ENCODE peak calls at places on chromosomes 1 and 21, in six cellular contexts. J, S, H, O, U and M are unnamed samples.

GRCh38 chr1:32339363-32339978 is 3.4 kb upstream of the MARCKSL1 start:
- DNase-seq in S (no peak), H (peak; percentile 86), O (peak; percentile 92), U (no peak), J (no peak), M (peak; percentile 49)

GRCh38 chr1:117644696-117645311 is 39.0 kb downstream of the TENT5C start:
- DNase-seq in U (no peak), O (no peak), H (no peak), J (no peak), S (no peak), M (no peak)

GRCh38 chr21:14687277-14687642 is 141.1 kb upstream of the SAMSN1 start:
- DNase-seq in U (no peak), O (no peak), H (no peak), J (no peak), S (no peak), M (peak; percentile 60)

GRCh38 chr1:33302325-33302724 is 18.6 kb downstream of the A3GALT2 start:
- DNase-seq in H (no peak), U (no peak), S (no peak), O (no peak), J (no peak), M (no peak)

GRCh38 chr1:228275435-228276342 is 67.8 kb downstream of the OBSCN start:
- DNase-seq in H (peak; percentile 82), S (peak; percentile 88), J (peak; percentile 95), U (peak; percentile 91), O (peak; percentile 86), M (peak; percentile 52)

GRCh38 chr21:14056771-14057191 is 154.0 kb downstream of the LIPI start:
- DNase-seq in U (no peak), O (no peak), H (no peak), J (peak; percentile 23), S (no peak), M (no peak)

GRCh38 chr21:43278359-43278758 is 109.6 kb downstream of the CRYAA start:
- DNase-seq in H (no peak), J (no peak), O (no peak), U (no peak), S (no peak), M (no peak)

GRCh38 chr1:30919025-30919881 is 10.7 kb upstream of the SDC3 start:
- DNase-seq in J (peak; percentile 21), H (peak; percentile 81), U (peak; percentile 38), S (no peak), O (peak; percentile 76), M (no peak)

GRCh38 chr1:209787551-209787950 is 3.2 kb upstream of the C1orf74 start:
- DNase-seq in U (no peak), S (no peak), H (peak; percentile 41), J (no peak), O (no peak), M (no peak)

GRCh38 chr1:244326757-244327156 is 125.0 kb downstream of the ADSS2 start:
- DNase-seq in H (no peak), O (no peak), J (peak; percentile 13), U (no peak), S (no peak), M (no peak)

GRCh38 chr1:153534226-153534932 is 1.4 kb downstream of the S100A6 start:
- DNase-seq in S (no peak), H (peak; percentile 50), U (no peak), O (peak; percentile 46), J (no peak), M (no peak)

GRCh38 chr21:35220301-35220700 is 171.2 kb upstream of the RUNX1 start:
- DNase-seq in U (no peak), S (no peak), H (no peak), J (no peak), O (no peak), M (no peak)

GRCh38 chr1:92485374-92486250 is 1.1 kb downstream of the GFI1 start:
- DNase-seq in S (peak; percentile 40), J (peak; percentile 76), O (peak; percentile 28), H (no peak), U (peak; percentile 76), M (no peak)

GRCh38 chr1:76465030-76465429 is 390.5 kb downstream of the ST6GALNAC3 start:
- DNase-seq in H (peak; percentile 65), S (no peak), O (no peak), J (no peak), U (no peak), M (no peak)

GRCh38 chr1:80158771-80159170 is 1152.2 kb upstream of the ADGRL4 start:
- DNase-seq in O (no peak), H (no peak), U (no peak), S (no peak), J (no peak), M (no peak)

GRCh38 chr1:21963477-21964217 is 13.2 kb upstream of the CELA3B start:
- DNase-seq in U (peak; percentile 99), S (peak; percentile 79), H (peak; percentile 57), O (peak; percentile 68), J (peak; percentile 89), M (peak; percentile 70)

GRCh38 chr1:92907949-92908684 is 53.1 kb downstream of the DIPK1A start:
- DNase-seq in U (no peak), S (no peak), O (peak; percentile 22), J (no peak), H (peak; percentile 51), M (peak; percentile 52)

GRCh38 chr1:152511596-152511995 is 993 bp downstream of the LCE5A start:
- DNase-seq in U (no peak), O (no peak), H (no peak), S (no peak), J (no peak), M (no peak)

GRCh38 chr1:161473363-161473762 is 31.9 kb upstream of the FCGR2A start:
- DNase-seq in H (no peak), J (peak; percentile 59), S (peak; percentile 21), O (peak; percentile 49), U (peak; percentile 70), M (no peak)

DNA sequence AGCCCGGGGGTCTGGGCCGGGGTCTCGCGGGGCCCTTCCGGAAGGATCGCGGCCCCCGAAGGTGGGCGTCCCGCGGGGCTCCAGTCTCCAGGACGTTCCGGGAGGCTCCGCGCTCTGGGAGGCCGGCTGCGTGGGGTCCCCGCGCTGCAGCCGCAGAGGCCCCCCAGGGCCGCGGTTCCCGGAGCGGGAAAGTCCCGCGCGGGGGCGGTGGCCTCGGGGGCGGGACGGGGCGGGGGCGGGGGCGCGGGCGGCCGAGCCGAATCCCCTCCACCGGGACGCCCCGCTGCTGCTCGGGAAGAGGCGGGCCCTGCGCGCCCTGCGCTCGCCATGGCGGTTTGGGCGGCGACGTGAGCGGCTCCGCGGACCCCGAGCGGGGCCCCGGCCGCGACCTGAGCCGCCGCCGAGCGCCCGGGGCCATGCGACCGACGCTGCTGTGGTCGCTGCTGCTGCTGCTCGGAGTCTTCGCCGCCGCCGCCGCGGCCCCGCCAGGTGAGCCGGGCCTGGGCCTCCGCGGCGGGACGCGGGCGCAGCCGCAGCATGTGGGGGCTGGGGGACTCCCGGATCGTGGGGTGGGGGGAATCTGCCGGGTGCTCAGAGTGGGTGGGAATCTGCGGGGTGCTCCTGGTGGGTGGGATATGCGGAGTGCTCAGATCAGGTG is at the start of gene IFNGR2:
- DNase-seq in S (peak; percentile 29), J (no peak), H (no peak), O (peak; percentile 46), U (peak; percentile 54), M (no peak)
- H3K4ac ChIP-seq in S (no peak within 1 kb of the TSS), J (no peak within 1 kb of the TSS), H (peak within 1 kb of the TSS; percentile 82), O (no peak within 1 kb of the TSS), U (peak within 1 kb of the TSS; percentile 96), M (peak within 1 kb of the TSS; percentile 97)

GRCh38 chr1:53448241-53448841 is 10.9 kb upstream of the DMRTB1 start:
- DNase-seq in S (no peak), H (no peak), U (peak; percentile 70), J (peak; percentile 69), O (no peak), M (no peak)
- H3K4ac ChIP-seq in S (no peak overlapping the region), H (peak overlapping the region; percentile 42), U (no peak overlapping the region), J (no peak overlapping the region), O (no peak overlapping the region), M (no peak overlapping the region)

GRCh38 chr21:46229133-46229922 is 754 bp upstream of the LSS start:
- DNase-seq in U (no peak), H (no peak), O (no peak), S (peak; percentile 74), J (no peak), M (no peak)

GRCh38 chr21:46227811-46228344 is 696 bp downstream of the LSS start:
- DNase-seq in U (no peak), H (no peak), J (no peak), S (no peak), O (peak; percentile 15), M (no peak)

GRCh38 chr21:46228345-46229051 is at the start of gene LSS:
- DNase-seq in J (peak; percentile 99), H (peak; percentile 97), O (peak; percentile 98), U (peak; percentile 97), S (peak; percentile 97), M (peak; percentile 99)

GRCh38 chr21:46226920-46227599 is 1.5 kb downstream of the LSS start:
- DNase-seq in O (peak; percentile 79), U (no peak), H (peak; percentile 78), J (no peak), S (no peak), M (peak; percentile 58)

GRCh38 chr21:46229923-46230260 is 1.3 kb upstream of the LSS start:
- DNase-seq in O (no peak), U (no peak), H (no peak), S (no peak), J (no peak), M (no peak)
- H3K4ac ChIP-seq in O (no peak overlapping the region), U (no peak overlapping the region), H (peak overlapping the region; percentile 20), S (no peak overlapping the region), J (no peak overlapping the region), M (peak overlapping the region; percentile 40)

DNA sequence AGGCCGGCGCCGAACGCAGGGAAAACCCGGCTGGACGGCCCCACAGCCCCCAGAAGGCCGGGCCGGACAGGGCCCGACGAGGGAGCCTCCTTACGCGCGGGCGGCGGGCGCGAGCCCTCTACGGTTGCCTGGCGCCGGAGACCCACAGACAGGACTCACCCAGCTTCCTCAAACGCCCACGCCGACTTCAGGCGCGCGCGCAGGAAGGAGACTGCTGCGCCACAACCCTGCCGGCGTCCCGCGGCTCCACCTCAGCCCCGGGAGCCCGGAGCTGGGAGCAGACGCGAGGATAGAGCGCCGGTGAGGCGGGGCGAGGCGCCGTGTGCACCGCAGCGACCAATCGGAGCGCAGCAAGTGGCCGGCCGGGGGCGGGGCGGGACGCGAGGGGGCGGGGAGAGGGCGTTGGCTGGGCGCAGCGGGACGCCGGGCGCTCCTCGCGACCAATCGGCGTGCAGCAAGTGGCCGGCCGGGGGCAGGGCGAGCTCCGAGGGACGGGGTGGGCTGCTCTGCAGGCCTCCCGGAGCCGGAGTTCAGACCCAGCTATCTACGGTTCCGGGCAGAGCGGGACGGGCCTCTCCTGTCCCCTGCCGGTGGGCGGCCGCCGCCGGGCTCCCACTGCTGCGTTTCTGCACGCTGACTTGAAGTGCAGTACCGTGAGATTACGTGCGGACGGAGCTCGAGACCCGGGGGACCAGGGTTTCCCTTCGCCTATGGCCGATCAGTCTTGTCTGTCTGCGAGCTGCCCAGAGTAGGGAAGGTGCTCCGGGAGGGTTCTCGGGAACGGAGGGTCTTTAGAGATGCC is at the start of gene TMEM50B:
- DNase-seq in S (peak; percentile 96), J (peak; percentile 96), H (peak; percentile 95), O (peak; percentile 94), U (peak; percentile 95), M (peak; percentile 96)
- H3K4ac ChIP-seq in S (no peak within 1 kb of the TSS), J (no peak within 1 kb of the TSS), H (peak within 1 kb of the TSS; percentile 67), O (peak within 1 kb of the TSS; percentile 88), U (no peak within 1 kb of the TSS), M (peak within 1 kb of the TSS; percentile 59)

DNA sequence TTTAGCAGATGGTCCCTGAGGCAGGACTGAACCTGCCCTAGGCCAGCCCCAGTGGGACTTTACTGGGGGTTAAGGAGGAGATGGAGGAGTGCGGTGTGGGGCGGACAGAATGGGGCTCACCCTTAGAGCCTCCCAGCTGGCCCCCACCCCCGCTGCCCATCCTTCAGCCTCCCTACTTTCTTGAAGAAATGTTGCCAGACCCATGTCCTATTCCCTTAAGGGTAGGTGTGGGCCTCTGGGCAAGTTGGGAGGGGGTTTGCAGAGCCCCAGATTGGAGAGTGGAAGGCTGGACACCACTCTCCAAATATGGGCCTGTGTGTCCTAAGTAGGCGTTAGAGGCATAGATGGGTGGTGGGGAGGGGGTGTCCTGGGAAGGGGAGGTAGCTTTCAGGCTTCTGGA is 19.2 kb upstream of the EPS8L3 start:
- DNase-seq in H (no peak), S (no peak), J (no peak), U (no peak), O (no peak), M (no peak)
- H3K4ac ChIP-seq in H (peak overlapping the region; percentile 79), S (no peak overlapping the region), J (no peak overlapping the region), U (peak overlapping the region; percentile 7), O (peak overlapping the region; percentile 27), M (no peak overlapping the region)